ENCODE peak calls at places on chromosomes 3 and 15, in eight cellular contexts. K, W, I, F, B, U, X and A are unnamed samples.

GRCh38 chr15:80173022-80173759 is 20.4 kb downstream of the FAH start:
- DNase-seq in F (peak; percentile 68), U (peak; percentile 3), I (peak; percentile 75), K (peak; percentile 14), W (no peak), B (peak; percentile 50), X (peak; percentile 78), A (peak; percentile 56)

GRCh38 chr15:83475551-83475950 is 28.4 kb downstream of the SH3GL3 start:
- DNase-seq in F (peak; percentile 17), U (no peak), W (peak; percentile 20), X (no peak), I (no peak), B (peak; percentile 16), K (no peak), A (no peak)

GRCh38 chr15:61809216-61809615 is 251.0 kb downstream of the VPS13C start:
- DNase-seq in B (no peak), U (no peak), I (no peak), X (no peak), W (no peak), K (no peak), F (no peak), A (no peak)

GRCh38 chr15:99507732-99508571 is 57.8 kb upstream of the MEF2A start:
- DNase-seq in U (no peak), X (peak; percentile 92), B (no peak), I (no peak), W (no peak), F (peak; percentile 87), K (no peak), A (peak; percentile 77)

GRCh38 chr15:85280203-85280602 is 100.2 kb upstream of the AKAP13 start:
- DNase-seq in K (no peak), X (no peak), U (no peak), B (no peak), W (no peak), I (no peak), F (no peak), A (no peak)

GRCh38 chr15:36777941-36778340 is 198.5 kb downstream of the CDIN1 start:
- DNase-seq in U (no peak), I (no peak), X (no peak), B (no peak), K (no peak), W (no peak), F (no peak), A (no peak)

GRCh38 chr3:71064288-71064975 is 519.1 kb downstream of the FOXP1 start:
- DNase-seq in B (peak; percentile 41), F (peak; percentile 69), U (no peak), I (no peak), K (peak; percentile 60), W (no peak), X (peak; percentile 70), A (no peak)

GRCh38 chr15:59376735-59377134 is 4.1 kb upstream of the MYO1E start:
- DNase-seq in I (no peak), B (no peak), F (peak; percentile 49), W (no peak), X (no peak), U (no peak), K (no peak), A (no peak)